ENCODE peak calls at places on chromosomes 2 and 18, in four cellular contexts. C, R, O and S are unnamed samples.

GRCh38 chr2:127100261-127101047 is 6.5 kb downstream of the BIN1 start:
- DNase-seq in C (no peak), O (peak; percentile 33), R (no peak), S (no peak)

GRCh38 chr2:67649331-67650071 is 252.4 kb downstream of the ETAA1 start:
- DNase-seq in R (peak; percentile 58), C (peak; percentile 29), O (peak; percentile 97), S (no peak)

GRCh38 chr2:154194917-154195643 is 323.4 kb downstream of the GALNT13 start:
- DNase-seq in C (no peak), O (no peak), R (no peak), S (no peak)

GRCh38 chr18:394997-395383 is 105.5 kb downstream of the COLEC12 start:
- DNase-seq in R (no peak), C (no peak), O (peak; percentile 84), S (no peak)

GRCh38 chr2:1742680-1743395 is 1.5 kb downstream of the PXDN start:
- DNase-seq in R (peak; percentile 67), O (peak; percentile 95), C (peak; percentile 79), S (no peak)

GRCh38 chr2:25743132-25743830 is 69.9 kb upstream of the DTNB start:
- DNase-seq in R (no peak), C (no peak), O (no peak), S (peak; percentile 76)

GRCh38 chr18:48951448-48952286 is 902 bp upstream of the SMAD7 start:
- DNase-seq in C (peak; percentile 88), R (peak; percentile 84), O (peak; percentile 92), S (peak; percentile 71)

GRCh38 chr2:222000326-222000725 is 298.5 kb downstream of the PAX3 start:
- DNase-seq in C (no peak), R (no peak), O (peak; percentile 13), S (no peak)

GRCh38 chr18:48792141-48792540 is 158.6 kb downstream of the SMAD7 start:
- DNase-seq in R (no peak), C (peak; percentile 5), O (no peak), S (no peak)

GRCh38 chr2:197174539-197175094 is 136.0 kb downstream of the ANKRD44 start:
- DNase-seq in O (peak; percentile 13), C (no peak), R (no peak), S (no peak)

GRCh38 chr2:33291278-33292013 is 185.0 kb upstream of the RASGRP3 start:
- DNase-seq in R (no peak), O (peak; percentile 76), C (no peak), S (no peak)

GRCh38 chr18:6088432-6088831 is 193.1 kb upstream of the TMEM200C start:
- DNase-seq in O (no peak), C (no peak), R (no peak), S (no peak)

DNA sequence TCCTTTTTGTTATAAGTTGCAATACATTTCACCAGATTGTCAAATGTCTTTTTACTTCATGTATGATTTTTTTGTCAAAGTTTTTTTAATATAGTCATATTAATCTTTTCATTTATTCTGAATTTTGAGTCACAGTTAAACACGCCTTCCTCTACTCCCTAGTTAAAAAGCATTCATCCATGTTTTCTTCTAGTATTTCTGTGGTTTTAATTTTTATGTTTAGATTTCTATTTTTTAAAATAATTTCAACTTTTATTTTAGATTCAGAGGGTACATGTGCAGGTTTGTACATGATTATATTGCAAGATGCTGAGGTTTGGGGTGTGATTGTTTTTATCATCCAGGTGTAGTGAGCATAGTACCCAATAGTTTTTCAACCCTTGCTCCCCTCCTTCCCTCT is 146.7 kb upstream of the MYO3B start:
- DNase-seq in O (no peak), R (no peak), C (no peak), S (no peak)
- H3K4me3 ChIP-seq in O (no peak overlapping the region), R (no peak overlapping the region), C (no peak overlapping the region), S (no peak overlapping the region)

GRCh38 chr18:79070486-79070885 is 1.3 kb downstream of the ATP9B start:
- DNase-seq in O (no peak), C (no peak), R (no peak), S (peak; percentile 4)

GRCh38 chr18:79068946-79069791 is at the start of gene ATP9B:
- DNase-seq in R (peak; percentile 97), C (peak; percentile 94), O (peak; percentile 99), S (peak; percentile 97)

GRCh38 chr18:79068299-79068945 is 772 bp upstream of the ATP9B start:
- DNase-seq in C (no peak), O (peak; percentile 15), R (no peak), S (no peak)

GRCh38 chr18:79069792-79070151 is 578 bp downstream of the ATP9B start:
- DNase-seq in R (no peak), C (no peak), O (no peak), S (no peak)

GRCh38 chr18:79071037-79071960 is 2.1 kb downstream of the ATP9B start:
- DNase-seq in O (no peak), C (no peak), R (no peak), S (no peak)
- H3K4me3 ChIP-seq in O (no peak overlapping the region), C (no peak overlapping the region), R (no peak overlapping the region), S (peak overlapping the region; percentile 93)

GRCh38 chr2:12722445-12723316 is 5.9 kb downstream of the TRIB2 start:
- DNase-seq in C (no peak), O (no peak), R (no peak), S (no peak)

GRCh38 chr2:12723741-12724463 is 7.2 kb downstream of the TRIB2 start:
- DNase-seq in C (no peak), O (no peak), R (no peak), S (no peak)

GRCh38 chr2:12720181-12720580 is 3.4 kb downstream of the TRIB2 start:
- DNase-seq in R (no peak), C (no peak), O (peak; percentile 52), S (no peak)

GRCh38 chr2:12720752-12721151 is 4.0 kb downstream of the TRIB2 start:
- DNase-seq in C (no peak), O (no peak), R (no peak), S (no peak)

DNA sequence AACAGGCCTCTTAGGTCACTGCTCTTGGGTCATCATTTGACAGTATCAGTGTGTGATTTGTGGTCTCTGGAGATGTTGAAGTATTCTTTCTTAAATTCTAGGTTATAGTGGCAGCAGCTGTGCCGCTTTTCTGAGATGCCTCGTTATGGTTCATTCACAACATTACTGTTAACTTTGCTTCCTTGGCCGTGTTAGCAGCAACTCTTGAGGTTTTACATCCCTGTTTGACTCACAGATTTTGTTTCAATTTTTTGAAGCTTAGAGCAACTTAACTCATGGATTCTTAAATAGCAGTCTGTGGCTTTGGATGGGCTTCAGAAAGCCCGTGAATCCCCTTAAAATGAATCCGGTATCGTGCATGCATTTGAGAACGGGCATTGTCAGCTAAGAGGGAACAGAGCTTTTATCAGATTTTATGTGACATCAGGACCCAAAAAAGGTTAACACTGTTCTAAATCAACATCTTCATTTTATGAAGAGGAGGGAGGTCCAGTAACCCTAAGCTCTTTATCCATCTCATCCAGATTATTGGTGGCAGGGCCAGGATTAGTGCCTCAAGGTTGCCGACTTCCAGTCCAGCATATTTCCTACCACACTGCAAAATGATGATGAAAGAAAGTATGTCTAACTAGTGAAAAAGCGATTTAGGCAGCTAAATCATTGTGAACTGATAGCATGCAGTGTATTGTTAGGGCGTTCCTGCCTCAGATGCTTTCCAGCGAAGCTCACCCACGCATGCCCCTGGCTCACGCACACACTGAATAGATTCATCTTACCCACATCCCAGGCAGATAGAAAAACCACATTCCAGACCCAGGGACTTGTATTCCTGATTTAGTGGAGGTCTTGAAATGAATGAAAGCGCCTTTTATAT is 5.1 kb downstream of the TRIB2 start:
- DNase-seq in C (no peak), R (no peak), O (peak; percentile 83), S (no peak)
- H3K4me3 ChIP-seq in C (peak overlapping the region; percentile 96), R (no peak overlapping the region), O (peak overlapping the region; percentile 98), S (peak overlapping the region; percentile 90)

DNA sequence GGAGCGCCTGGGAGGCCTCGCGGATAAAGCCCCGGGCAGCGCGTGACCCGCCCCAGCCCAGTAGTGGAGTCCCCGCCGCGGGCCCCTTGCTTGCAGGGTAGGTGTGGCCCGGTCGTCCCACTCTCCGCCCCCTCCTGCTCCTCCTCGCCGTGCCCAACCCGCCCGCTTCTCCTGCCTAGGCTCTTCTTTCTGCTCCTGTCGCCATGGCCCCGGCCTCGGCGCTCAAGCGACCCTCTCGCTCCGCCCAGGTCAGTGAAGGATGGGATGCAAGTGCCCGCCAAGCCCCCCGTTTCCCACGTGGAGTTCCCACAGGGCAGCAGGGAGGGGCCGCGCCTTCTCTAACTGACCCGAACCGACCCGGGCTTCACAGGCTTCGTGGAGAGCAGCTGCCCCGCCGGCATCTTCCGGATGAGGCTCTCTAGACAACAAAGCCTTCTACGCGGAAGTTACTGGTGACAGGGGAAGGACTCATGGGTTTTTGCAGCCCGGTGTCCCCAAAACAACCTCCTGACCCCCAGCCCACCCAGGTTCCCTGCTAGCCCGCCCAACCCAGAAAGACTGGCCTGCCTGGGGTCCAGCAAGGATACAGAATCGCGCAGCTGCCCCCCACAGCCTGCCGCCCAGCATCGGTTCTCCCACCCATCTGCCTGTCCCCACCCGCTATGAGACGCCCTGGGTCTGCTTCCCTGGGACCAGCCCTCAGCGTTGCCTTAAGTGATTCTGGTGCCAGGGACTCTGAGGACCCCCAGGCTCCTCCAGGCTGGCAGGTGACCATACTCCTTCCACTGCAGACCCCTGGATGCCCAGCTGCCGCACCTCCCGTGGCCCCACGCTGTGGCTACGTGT is 32.9 kb downstream of the TTC32 start:
- DNase-seq in R (peak; percentile 36), C (peak; percentile 57), O (peak; percentile 37), S (peak; percentile 69)
- H3K4me3 ChIP-seq in R (peak overlapping the region; percentile 36), C (peak overlapping the region; percentile 68), O (peak overlapping the region; percentile 59), S (peak overlapping the region; percentile 65)

GRCh38 chr2:168363382-168364092 is 92.5 kb upstream of the CERS6 start:
- DNase-seq in R (no peak), C (no peak), O (no peak), S (no peak)

GRCh38 chr2:168355110-168355509 is 101.0 kb upstream of the CERS6 start:
- DNase-seq in O (no peak), R (no peak), C (no peak), S (no peak)

GRCh38 chr2:168357799-168358504 is 98.1 kb upstream of the CERS6 start:
- DNase-seq in O (no peak), R (no peak), C (no peak), S (no peak)

GRCh38 chr2:168355779-168356178 is 100.3 kb upstream of the CERS6 start:
- DNase-seq in R (no peak), C (no peak), O (no peak), S (no peak)

GRCh38 chr2:168359082-168359481 is 97.0 kb upstream of the CERS6 start:
- DNase-seq in C (no peak), R (no peak), O (no peak), S (no peak)
- H3K4me3 ChIP-seq in C (no peak overlapping the region), R (no peak overlapping the region), O (no peak overlapping the region), S (no peak overlapping the region)

DNA sequence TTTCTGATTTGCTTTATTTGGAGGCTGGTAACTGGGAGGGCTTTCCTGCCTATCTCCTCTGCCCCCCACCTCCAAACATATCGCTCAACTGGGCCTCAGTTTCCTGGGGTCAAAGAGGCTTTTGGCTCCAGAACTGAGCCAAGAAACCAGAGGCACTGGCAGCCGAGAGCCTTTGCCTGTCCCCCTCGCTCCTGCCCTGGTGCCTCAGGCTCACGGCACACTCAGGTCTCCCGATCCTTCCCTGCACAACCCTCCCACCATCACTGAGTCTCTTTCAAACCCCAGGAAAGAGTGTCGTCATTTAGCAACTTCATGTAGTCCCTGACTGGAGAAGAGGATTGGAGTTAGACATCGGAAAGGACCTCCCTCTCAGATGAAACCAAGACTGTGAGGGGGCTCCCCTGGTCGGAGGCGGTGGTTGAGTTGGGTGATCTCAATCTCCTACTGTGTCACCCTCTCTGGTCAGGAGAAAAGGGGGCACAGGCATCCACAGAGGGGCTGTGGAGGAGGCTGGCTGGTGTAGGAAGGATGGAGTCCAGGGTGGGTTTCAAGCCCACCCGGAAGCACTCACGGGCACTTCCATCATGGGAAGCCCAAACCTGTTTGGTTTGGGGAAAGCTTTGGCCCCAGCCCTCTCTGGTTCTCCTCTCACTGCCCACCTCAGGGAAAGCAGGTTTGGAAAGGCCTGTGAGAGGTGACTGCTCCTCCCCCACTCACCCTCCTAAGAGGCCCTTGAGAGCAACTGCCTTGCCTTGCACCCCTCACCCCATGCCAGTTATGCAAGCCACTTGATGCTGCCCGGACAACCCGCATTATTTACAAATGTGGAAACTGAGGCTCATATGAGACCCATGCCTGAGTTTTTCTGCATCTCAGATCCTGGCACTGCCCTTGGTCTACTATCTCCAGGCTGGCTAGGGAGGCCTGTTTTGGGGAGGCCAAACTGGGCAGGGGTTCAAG is 62.3 kb downstream of the TNS1 start:
- DNase-seq in O (no peak), C (no peak), R (peak; percentile 84), S (no peak)
- H3K4me3 ChIP-seq in O (no peak overlapping the region), C (peak overlapping the region; percentile 84), R (peak overlapping the region; percentile 63), S (no peak overlapping the region)